ENCODE peak calls at places on chromosomes 6 and 20, in four cellular contexts. Y is RWPE1, X is skeletal muscle cell, P is NCI-H510A treated with DMSO at 0.1 percent for 48 hours. C is an unnamed sample.

GRCh38 chr6:64727075-64727474 is 980.0 kb downstream of the EYS start:
- DNase-seq in Y (no peak), X (no peak), P (no peak), C (no peak)

GRCh38 chr6:109379706-109380105 is 2.6 kb downstream of the CD164 start:
- DNase-seq in Y (no peak), X (no peak), P (no peak), C (no peak)

GRCh38 chr20:1934162-1934561 is 39.0 kb downstream of the SIRPA start:
- DNase-seq in Y (peak), X (peak), P (no peak), C (no peak)

GRCh38 chr6:30844118-30844535 is 40.2 kb upstream of the DDR1 start:
- DNase-seq in Y (no peak), X (no peak), P (no peak), C (no peak)

GRCh38 chr6:47153066-47153755 is 111.1 kb upstream of the ADGRF1 start:
- DNase-seq in Y (peak), X (no peak), P (no peak), C (no peak)

GRCh38 chr6:112839525-112839961 is 492.4 kb downstream of the RFPL4B start:
- DNase-seq in Y (peak), X (peak), P (no peak), C (no peak)

GRCh38 chr20:61744691-61745396 is 320.8 kb downstream of the TAF4 start:
- DNase-seq in Y (no peak), X (no peak), P (no peak), C (no peak)

GRCh38 chr6:136685540-136686108 is 106.7 kb downstream of the MAP3K5 start:
- DNase-seq in Y (peak), X (no peak), P (no peak), C (no peak)

GRCh38 chr6:138695193-138695592 is 78.4 kb upstream of the CCDC28A start:
- DNase-seq in Y (no peak), X (no peak), P (no peak), C (no peak)

GRCh38 chr6:37516076-37516919 is 16.6 kb upstream of the CCDC167 start:
- DNase-seq in Y (peak), X (no peak), P (peak), C (peak)

GRCh38 chr6:114040871-114041270 is 69.9 kb upstream of the HDAC2 start:
- DNase-seq in Y (no peak), X (no peak), P (no peak), C (no peak)

GRCh38 chr6:31180500-31180899 is 10.0 kb upstream of the POU5F1 start:
- DNase-seq in Y (no peak), X (peak), P (no peak), C (peak)

GRCh38 chr6:127554435-127555006 is 22.5 kb upstream of the C6orf58 start:
- DNase-seq in Y (peak), X (no peak), P (peak), C (no peak)

GRCh38 chr6:19578489-19578888 is 258.7 kb upstream of the ID4 start:
- DNase-seq in Y (no peak), X (no peak), P (no peak), C (no peak)

GRCh38 chr20:42635699-42636411 is 553.9 kb downstream of the PTPRT start:
- DNase-seq in Y (no peak), X (no peak), P (no peak), C (no peak)

GRCh38 chr20:3935295-3935955 is 46.2 kb downstream of the PANK2 start:
- DNase-seq in Y (no peak), X (no peak), P (no peak), C (peak)

GRCh38 chr6:6781172-6781876 is 192.8 kb downstream of the LY86 start:
- DNase-seq in Y (peak), X (peak), P (no peak), C (peak)

GRCh38 chr6:128569737-128570438 is 49.5 kb upstream of the PTPRK start:
- DNase-seq in Y (peak), X (peak), P (no peak), C (no peak)

GRCh38 chr6:19153270-19153980 is 683.7 kb upstream of the ID4 start:
- DNase-seq in Y (no peak), X (no peak), P (no peak), C (no peak)

GRCh38 chr6:157265186-157265585 is 58.1 kb downstream of the TMEM242 start:
- DNase-seq in Y (no peak), X (no peak), P (no peak), C (no peak)

GRCh38 chr6:114051031-114051430 is 80.1 kb upstream of the HDAC2 start:
- DNase-seq in Y (no peak), X (no peak), P (peak), C (no peak)

GRCh38 chr6:137547186-137547585 is 53.0 kb upstream of the OLIG3 start:
- DNase-seq in Y (no peak), X (no peak), P (no peak), C (no peak)